ENCODE peak calls at places on chromosomes 13 and 19, in nine cellular contexts. D, B, P, H, N, K, J, I and U are unnamed samples. For H3K9me3, the result is how much of the 10 kb centered on the place peaks cover.

GRCh38 chr13:79491715-79492114 is 10.8 kb downstream of the NDFIP2 start:
- DNase-seq in D (no peak), B (no peak), P (no peak), H (no peak), N (no peak), K (no peak), J (no peak), I (no peak), U (no peak)

GRCh38 chr13:56713656-56714055 is 427.1 kb upstream of the PRR20A start:
- DNase-seq in D (no peak), B (no peak), P (no peak), H (no peak), N (no peak), K (no peak), J (no peak), I (no peak), U (no peak)

GRCh38 chr13:79646880-79647279 is 165.9 kb downstream of the NDFIP2 start:
- DNase-seq in D (no peak), B (no peak), P (no peak), H (no peak), N (no peak), K (no peak), J (no peak), I (no peak), U (no peak)

GRCh38 chr13:111361873-111362648 is 41.6 kb downstream of the TEX29 start:
- DNase-seq in D (no peak), B (no peak), P (no peak), H (no peak), N (no peak), K (no peak), J (no peak), I (no peak), U (no peak)

GRCh38 chr13:27131202-27131623 is 40.4 kb downstream of the USP12 start:
- DNase-seq in D (peak), B (peak), P (peak), H (peak), N (no peak), K (no peak), J (no peak), I (no peak), U (peak)

GRCh38 chr13:100533588-100534041 is 55.0 kb downstream of the GGACT start:
- DNase-seq in D (no peak), B (no peak), P (no peak), H (no peak), N (no peak), K (no peak), J (no peak), I (no peak), U (no peak)

GRCh38 chr13:58949646-58950045 is 1214.1 kb downstream of the DIAPH3 start:
- DNase-seq in D (no peak), B (no peak), P (no peak), H (no peak), N (no peak), K (no peak), J (no peak), I (no peak), U (no peak)

GRCh38 chr19:3132971-3133792 is 2.7 kb upstream of the GNA15 start:
- DNase-seq in D (peak), B (peak), P (peak), H (no peak), N (peak), K (no peak), J (no peak), I (no peak), U (peak)

GRCh38 chr19:14603990-14604387 is 21.1 kb downstream of the CLEC17A start:
- DNase-seq in D (no peak), B (no peak), P (no peak), H (no peak), N (no peak), K (no peak), J (no peak), I (no peak), U (no peak)

GRCh38 chr19:44401108-44401786 is at the start of gene ZNF285:
- DNase-seq in D (peak), B (peak), P (peak), H (no peak), N (peak), K (peak), J (peak), I (peak), U (peak)

GRCh38 chr13:18233783-18234299 is 947.8 kb downstream of the TUBA3C start:
- DNase-seq in D (no peak), B (no peak), P (no peak), H (no peak), N (no peak), K (no peak), J (no peak), I (no peak), U (no peak)
- H3K9me3 ChIP-seq in D (under half), B (under half), P (under half), H (under half), N (under half), K (under half), J (under half), I (under half), U (under half)

GRCh38 chr19:52112624-52113023 is 17.1 kb upstream of the ZNF841 start:
- DNase-seq in D (no peak), B (no peak), P (no peak), H (no peak), N (no peak), K (no peak), J (no peak), I (no peak), U (no peak)

GRCh38 chr19:52115526-52116053 is 20.0 kb upstream of the ZNF841 start:
- DNase-seq in D (no peak), B (no peak), P (no peak), H (no peak), N (no peak), K (no peak), J (no peak), I (no peak), U (no peak)

GRCh38 chr19:52114691-52115090 is 19.1 kb upstream of the ZNF841 start:
- DNase-seq in D (no peak), B (no peak), P (no peak), H (no peak), N (no peak), K (no peak), J (no peak), I (no peak), U (no peak)

GRCh38 chr19:52110780-52111179 is 15.2 kb upstream of the ZNF841 start:
- DNase-seq in D (no peak), B (no peak), P (no peak), H (no peak), N (no peak), K (no peak), J (no peak), I (no peak), U (no peak)
- H3K9me3 ChIP-seq in D (half or more), B (half or more), P (half or more), H (under half), N (half or more), K (under half), J (half or more), I (under half), U (under half)

GRCh38 chr13:23392925-23393645 is 40.4 kb downstream of the SACS start:
- DNase-seq in D (no peak), B (no peak), P (no peak), H (no peak), N (no peak), K (no peak), J (no peak), I (no peak), U (no peak)
- H3K9me3 ChIP-seq in D (under half), B (under half), P (under half), H (under half), N (under half), K (under half), J (under half), I (under half), U (under half)

DNA sequence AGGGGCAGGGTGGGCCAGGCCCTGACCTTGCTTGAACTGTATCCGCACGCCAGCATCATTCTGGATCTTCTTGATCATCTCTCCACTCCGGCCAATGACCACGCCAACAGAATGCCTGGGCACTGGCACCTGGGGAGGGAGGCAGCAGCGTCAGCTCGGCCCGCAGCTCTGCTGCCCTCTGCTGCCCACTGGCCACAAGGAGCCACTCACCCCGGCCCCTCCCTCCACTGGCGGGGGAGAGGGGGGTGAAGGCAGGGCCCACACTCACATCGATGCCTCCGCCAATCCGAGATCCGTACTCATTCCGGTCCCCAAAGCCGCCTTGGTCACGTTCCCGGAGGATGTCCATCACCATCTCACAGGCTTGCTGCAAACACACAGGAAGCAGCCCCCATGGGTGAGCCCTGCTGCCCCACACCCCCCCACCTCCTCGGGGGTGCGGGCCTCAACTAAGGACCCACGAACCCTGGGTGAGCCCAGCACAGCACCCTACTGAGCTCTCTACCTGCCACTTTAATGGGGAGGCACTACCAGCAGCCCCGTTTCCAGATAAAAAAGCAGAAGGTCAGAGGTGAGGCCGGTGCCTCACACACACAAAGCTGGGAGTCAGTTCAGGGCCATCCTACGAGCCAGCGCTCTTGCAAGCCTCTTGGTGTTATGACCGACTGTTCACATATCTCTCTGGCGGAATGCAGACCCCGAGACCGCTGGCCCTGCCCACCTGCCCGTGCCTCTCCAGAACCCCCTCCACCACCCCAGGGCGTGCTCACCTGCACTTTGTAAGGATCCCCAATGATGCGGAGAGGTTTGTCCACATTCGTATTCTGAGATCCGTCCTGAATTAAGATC is 6.7 kb downstream of the KHSRP start:
- DNase-seq in D (no peak), B (no peak), P (no peak), H (no peak), N (no peak), K (no peak), J (no peak), I (no peak), U (no peak)
- H3K9me3 ChIP-seq in D (under half), B (under half), P (under half), H (under half), N (under half), K (under half), J (under half), I (under half), U (under half)

DNA sequence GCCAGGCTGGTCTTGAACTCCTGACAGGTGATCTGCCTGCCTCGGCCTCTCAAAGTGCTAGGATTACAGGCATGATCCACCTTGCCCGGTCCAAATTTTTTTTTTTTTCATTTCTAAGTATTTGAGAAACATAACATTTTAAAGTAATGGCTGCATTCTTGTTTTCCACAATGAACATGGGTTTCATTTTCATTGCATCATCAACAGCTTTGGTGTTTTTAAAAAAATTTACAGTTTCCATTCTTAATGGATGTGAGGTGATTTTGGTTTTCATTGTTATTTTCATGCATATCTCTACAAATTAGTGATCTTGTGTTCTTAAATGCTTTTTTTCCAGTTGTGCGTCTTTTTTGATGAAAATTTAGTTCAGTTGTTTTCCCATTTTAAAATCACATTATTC is 27.5 kb downstream of the ZNF429 start:
- DNase-seq in D (no peak), B (no peak), P (no peak), H (no peak), N (no peak), K (no peak), J (no peak), I (no peak), U (no peak)
- H3K9me3 ChIP-seq in D (under half), B (under half), P (under half), H (under half), N (half or more), K (under half), J (under half), I (under half), U (under half)

DNA sequence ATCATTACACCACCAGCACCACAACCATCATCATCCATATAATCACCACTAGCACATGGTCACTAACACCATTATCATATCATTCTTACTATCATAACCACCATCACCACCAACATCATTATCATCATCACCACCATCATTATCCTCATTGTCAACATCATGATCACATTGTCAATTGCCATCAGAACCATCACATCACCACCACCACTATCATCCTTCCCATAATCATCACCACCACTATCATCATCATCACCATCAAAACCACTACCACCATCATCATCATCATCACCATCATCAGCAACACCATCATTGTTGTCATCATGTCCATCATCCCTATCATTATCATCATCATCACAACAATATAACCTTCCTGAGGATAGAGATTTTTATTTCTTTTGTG is 58.1 kb downstream of the MBD3L1 start:
- DNase-seq in D (no peak), B (no peak), P (no peak), H (no peak), N (no peak), K (no peak), J (no peak), I (no peak), U (no peak)
- H3K9me3 ChIP-seq in D (under half), B (under half), P (under half), H (under half), N (under half), K (half or more), J (under half), I (under half), U (under half)

DNA sequence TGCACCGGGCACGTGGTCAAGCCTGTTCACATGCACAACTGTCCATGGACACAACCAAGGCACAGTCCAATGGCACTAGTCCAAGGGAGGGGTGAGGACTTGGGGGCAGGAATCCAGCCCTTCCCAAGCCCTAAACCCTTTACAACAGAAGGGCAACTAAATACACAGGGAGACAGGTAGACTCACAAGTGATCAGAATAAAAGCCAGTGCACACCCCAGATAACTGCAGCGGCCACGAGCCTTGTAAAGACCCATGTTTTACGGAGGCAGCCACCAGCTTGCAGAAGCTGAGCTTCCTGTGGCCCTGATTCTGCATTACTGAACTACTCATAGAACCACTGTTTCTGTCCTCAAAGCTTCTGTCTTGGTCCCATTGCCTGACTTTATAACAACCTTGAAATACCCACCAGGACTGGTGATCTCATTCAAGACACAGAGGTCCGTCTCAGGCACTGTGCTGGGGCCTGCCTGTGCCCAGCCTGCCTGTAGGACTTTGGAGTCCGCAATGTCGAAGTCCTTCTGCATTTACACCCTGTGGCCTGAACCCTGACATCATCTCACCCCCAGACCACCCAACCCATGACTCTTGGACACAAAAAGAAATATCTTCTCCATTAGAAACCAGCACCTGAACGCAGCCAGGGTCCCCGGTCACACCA is 181.2 kb downstream of the COL4A1 start:
- DNase-seq in D (no peak), B (no peak), P (no peak), H (no peak), N (no peak), K (no peak), J (no peak), I (no peak), U (no peak)
- H3K9me3 ChIP-seq in D (under half), B (under half), P (under half), H (under half), N (under half), K (under half), J (under half), I (under half), U (under half)

DNA sequence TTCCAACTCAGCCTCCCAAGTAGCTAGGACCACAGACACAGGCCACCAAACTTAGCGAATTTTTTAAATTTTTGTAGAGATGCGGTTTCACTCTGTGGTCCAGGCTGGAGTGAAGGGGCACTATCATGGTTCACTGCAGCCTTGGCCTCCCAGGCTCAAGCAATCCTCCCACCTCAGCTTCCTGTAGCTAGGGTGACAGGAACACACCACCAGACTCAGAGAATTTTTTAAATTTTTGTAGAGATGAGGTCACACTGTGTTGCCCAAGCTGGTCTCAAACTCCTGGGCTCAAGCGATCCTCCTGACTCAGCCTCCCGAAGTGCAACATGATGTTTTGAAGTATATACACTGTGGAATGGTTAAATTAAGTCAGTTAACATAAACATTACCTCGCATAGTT is 263.6 kb downstream of the OXGR1 start:
- DNase-seq in D (no peak), B (no peak), P (no peak), H (no peak), N (no peak), K (no peak), J (no peak), I (no peak), U (no peak)
- H3K9me3 ChIP-seq in D (under half), B (under half), P (under half), H (under half), N (under half), K (under half), J (under half), I (under half), U (under half)

GRCh38 chr19:27901078-27901477 is 1311.9 kb downstream of the UQCRFS1 start:
- DNase-seq in D (no peak), B (no peak), P (no peak), H (no peak), N (no peak), K (no peak), J (no peak), I (no peak), U (no peak)
- H3K9me3 ChIP-seq in D (under half), B (under half), P (under half), H (under half), N (under half), K (half or more), J (under half), I (under half), U (under half)

DNA sequence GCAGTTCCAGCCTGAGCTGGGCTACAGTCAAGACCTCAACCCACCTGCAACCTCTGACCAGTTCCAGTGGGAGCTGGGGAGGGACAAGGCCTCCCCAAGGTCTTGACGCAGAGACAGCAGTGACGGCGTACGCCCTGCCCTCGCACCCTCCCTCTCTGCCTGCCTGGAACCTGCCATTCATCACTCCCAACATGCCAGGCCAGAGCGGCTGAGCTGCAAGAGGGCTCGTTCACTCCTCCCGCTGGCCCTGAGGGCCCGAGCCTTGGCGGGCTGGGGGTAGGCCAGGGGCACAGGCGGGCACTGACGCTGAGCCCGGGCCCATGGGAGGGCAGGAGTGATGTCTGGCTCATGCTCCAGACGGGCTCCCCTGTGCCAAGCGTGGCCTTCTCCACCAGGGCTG is 8.2 kb downstream of the NDUFA11 start:
- DNase-seq in D (no peak), B (no peak), P (no peak), H (no peak), N (no peak), K (no peak), J (no peak), I (no peak), U (no peak)
- H3K9me3 ChIP-seq in D (under half), B (under half), P (under half), H (under half), N (under half), K (under half), J (under half), I (under half), U (under half)